ENCODE peak calls at places on chromosomes 4 and X, in four cellular contexts. X is SK-N-SH, W is ovary, I is cardiac muscle cell. S is an unnamed sample.

GRCh38 chr4:185587444-185588161 is 52.3 kb upstream of the PDLIM3 start:
- DNase-seq in W (no peak), I (peak), X (no peak), S (no peak)

GRCh38 chr4:125022855-125023501 is 291.8 kb upstream of the FAT4 start:
- DNase-seq in I (no peak), X (no peak), W (no peak), S (no peak)

GRCh38 chr4:149718500-149718899 is 97.1 kb downstream of the IQCM start:
- DNase-seq in I (no peak), X (no peak), W (no peak), S (no peak)

GRCh38 chrX:46733226-46733625 is 25.7 kb downstream of the SLC9A7 start:
- DNase-seq in X (no peak), I (no peak), W (no peak), S (no peak)

GRCh38 chr4:7004331-7004730 is 38.8 kb upstream of the TADA2B start:
- DNase-seq in X (no peak), I (no peak), W (no peak), S (no peak)

GRCh38 chr4:61085534-61085933 is 114.6 kb upstream of the ADGRL3 start:
- DNase-seq in I (no peak), X (no peak), W (no peak), S (no peak)

GRCh38 chr4:5186584-5187170 is 135.4 kb downstream of the STK32B start:
- DNase-seq in X (no peak), I (no peak), W (no peak), S (no peak)

GRCh38 chrX:134246282-134246681 is 9.3 kb downstream of the CCDC160 start:
- DNase-seq in W (no peak), X (no peak), I (no peak), S (no peak)

GRCh38 chr4:7414736-7415510 is 19.8 kb downstream of the PSAPL1 start:
- DNase-seq in I (no peak), W (no peak), X (no peak), S (no peak)

GRCh38 chrX:151359931-151360871 is 36.8 kb upstream of the VMA21 start:
- DNase-seq in I (peak), X (peak), W (peak), S (no peak)

GRCh38 chrX:74277846-74278245 is 26.1 kb upstream of the ZCCHC13 start:
- DNase-seq in I (no peak), W (no peak), X (no peak), S (no peak)

GRCh38 chrX:57134702-57135101 is 2.5 kb downstream of the SPIN2A start:
- DNase-seq in X (no peak), W (no peak), I (no peak), S (no peak)

GRCh38 chrX:11558972-11559371 is 106.7 kb downstream of the ARHGAP6 start:
- DNase-seq in W (no peak), X (peak), I (no peak), S (no peak)

GRCh38 chrX:129726307-129727111 is 12.3 kb upstream of the XPNPEP2 start:
- DNase-seq in W (peak), X (peak), I (peak), S (peak)

GRCh38 chr4:40587826-40588225 is 41.8 kb downstream of the RBM47 start:
- DNase-seq in W (no peak), X (no peak), I (no peak), S (no peak)

GRCh38 chrX:1389181-1389992 is 2.5 kb downstream of the SLC25A6 start:
- DNase-seq in X (no peak), W (no peak), I (no peak), S (no peak)

GRCh38 chr4:189021831-189022230 is 882.6 kb downstream of the TRIML1 start:
- DNase-seq in X (no peak), I (peak), W (no peak), S (no peak)

GRCh38 chr4:43864616-43865146 is 583.9 kb downstream of the KCTD8 start:
- DNase-seq in I (no peak), X (no peak), W (no peak), S (no peak)

GRCh38 chr4:24104173-24104572 is 214.3 kb upstream of the PPARGC1A start:
- DNase-seq in W (no peak), I (no peak), X (no peak), S (no peak)

GRCh38 chr4:26356067-26356466 is 35.3 kb downstream of the RBPJ start:
- DNase-seq in X (no peak), I (peak), W (no peak), S (no peak)

GRCh38 chr4:174516794-174517193 is 5.5 kb downstream of the HPGD start:
- DNase-seq in W (no peak), I (no peak), X (no peak), S (no peak)

GRCh38 chrX:53440631-53441517 is 6.7 kb upstream of the HSD17B10 start:
- DNase-seq in X (peak), W (peak), I (no peak), S (no peak)

GRCh38 chr4:147846318-147847135 is 114.6 kb downstream of the ARHGAP10 start:
- DNase-seq in I (no peak), X (no peak), W (no peak), S (no peak)

DNA sequence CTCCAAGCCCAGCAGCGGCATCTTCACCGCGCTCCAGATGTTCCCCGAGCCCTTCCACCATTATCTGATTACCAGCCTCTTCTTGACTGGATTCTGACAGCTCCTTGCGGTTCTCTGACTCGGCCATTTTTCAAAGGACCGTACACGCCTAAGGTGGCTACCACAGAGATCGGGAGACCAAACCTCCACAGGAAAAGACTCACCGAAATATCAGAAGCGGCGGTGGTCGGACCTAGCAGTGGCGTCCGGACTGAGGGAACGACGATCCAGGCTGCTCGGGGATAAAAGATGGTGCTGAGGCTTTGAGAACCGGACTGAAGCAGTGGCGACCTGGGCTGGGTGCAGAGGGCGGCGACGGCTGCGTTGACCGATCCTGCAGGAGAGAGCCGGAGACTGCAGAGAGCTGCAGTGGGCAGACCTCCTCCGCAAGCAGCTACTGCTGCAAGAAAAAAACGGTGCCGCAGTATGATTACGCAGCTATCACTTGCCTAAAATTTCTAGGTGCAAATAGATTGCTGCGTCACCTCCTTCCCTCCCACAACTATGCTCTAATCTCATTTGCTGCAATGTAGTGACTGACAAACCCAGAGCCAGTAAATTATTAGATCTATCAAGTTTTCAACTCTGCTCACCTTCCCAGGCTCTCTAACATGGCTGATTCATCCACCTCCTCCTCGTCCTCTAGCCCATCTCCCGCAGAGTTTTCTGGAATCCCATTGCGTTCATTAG is at the start of gene NAP1L2:
- DNase-seq in W (peak), I (peak), X (no peak), S (peak)
- H3K4me3 ChIP-seq in W (peak), I (peak), X (peak), S (peak)

GRCh38 chr4:2483237-2483636 is 14.3 kb downstream of the RNF4 start:
- DNase-seq in W (no peak), X (no peak), I (no peak), S (no peak)
- H3K4me3 ChIP-seq in W (no peak), X (no peak), I (no peak), S (no peak)

DNA sequence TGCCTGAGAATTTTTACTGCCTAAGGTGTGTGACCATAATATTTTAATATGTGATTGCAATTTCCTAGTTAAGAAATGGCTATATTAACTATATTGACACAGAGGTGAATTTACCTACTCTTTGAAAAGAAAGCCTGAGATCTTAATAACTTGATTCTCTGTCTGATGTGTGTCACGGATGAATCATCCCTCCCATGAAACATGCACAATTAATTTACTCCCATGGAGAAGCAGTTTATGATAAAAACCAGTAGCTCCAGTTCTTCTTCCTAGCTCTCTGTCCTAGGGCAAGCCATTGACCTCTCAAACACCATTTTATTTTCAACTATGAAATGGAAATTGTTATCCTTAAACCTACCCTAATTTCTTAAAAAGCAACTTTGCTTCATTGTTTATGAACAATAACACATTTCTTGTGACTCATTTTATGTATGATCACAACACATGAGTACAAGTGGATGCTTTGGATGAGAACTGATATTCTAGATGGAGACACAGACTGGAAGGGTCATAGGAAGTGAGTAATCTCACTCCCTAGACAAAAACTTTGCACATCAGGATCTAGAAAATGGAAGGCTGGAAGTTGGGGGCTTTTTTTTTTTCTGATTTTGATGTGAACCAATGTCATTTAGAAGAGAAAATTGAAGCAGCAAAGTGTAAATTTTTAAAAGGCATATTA is 438.3 kb downstream of the GPAT3 start:
- DNase-seq in I (no peak), W (no peak), X (no peak), S (no peak)
- H3K4me3 ChIP-seq in I (no peak), W (no peak), X (no peak), S (no peak)

GRCh38 chrX:98289726-98290125 is 1406.0 kb downstream of the RPA4 start:
- DNase-seq in X (no peak), W (no peak), I (no peak), S (no peak)
- H3K4me3 ChIP-seq in X (no peak), W (no peak), I (no peak), S (no peak)

DNA sequence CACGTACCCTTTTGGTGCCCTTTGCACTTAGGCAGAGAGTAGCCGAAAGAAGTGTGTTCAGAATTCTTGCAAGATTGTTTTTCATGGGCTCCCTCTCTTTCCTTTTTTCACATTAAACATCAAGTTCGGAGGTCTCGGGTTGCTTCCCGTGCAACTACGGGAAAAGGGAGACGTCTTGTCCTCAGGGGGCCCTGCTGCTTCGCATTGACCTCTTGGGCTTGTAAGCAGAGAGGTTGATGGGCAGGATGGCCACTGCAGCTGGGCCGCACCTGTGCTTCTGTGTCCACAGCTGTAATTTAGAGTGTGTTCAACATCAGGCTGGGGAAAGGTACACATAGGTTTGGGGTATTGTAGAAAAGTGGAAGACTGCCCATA is 109.7 kb downstream of the SPRY1 start:
- DNase-seq in I (no peak), X (no peak), W (no peak), S (no peak)
- H3K4me3 ChIP-seq in I (peak), X (no peak), W (no peak), S (peak)

GRCh38 chr4:57291911-57292310 is 181.7 kb upstream of the IGFBP7 start:
- DNase-seq in X (no peak), I (no peak), W (no peak), S (peak)

GRCh38 chr4:57282556-57283310 is 172.5 kb upstream of the IGFBP7 start:
- DNase-seq in X (no peak), W (no peak), I (no peak), S (no peak)

GRCh38 chr4:57287687-57288604 is 177.8 kb upstream of the IGFBP7 start:
- DNase-seq in I (no peak), W (no peak), X (no peak), S (no peak)
- H3K4me3 ChIP-seq in I (no peak), W (no peak), X (no peak), S (no peak)

GRCh38 chr4:48131736-48132135 is 2.3 kb downstream of the TXK start:
- DNase-seq in W (no peak), I (no peak), X (no peak), S (no peak)
- H3K4me3 ChIP-seq in W (no peak), I (no peak), X (no peak), S (no peak)

S was measured in astrocyte of the cerebellum.